ENCODE peak calls at places on chromosomes 11 and 22, in four cellular contexts. One of them, this sample, is unnamed.

GRCh38 chr22:45612451-45612901 is 59.2 kb upstream of the ATXN10 start:
- DNase-seq in psoas muscle: peak
- DNase-seq in aorta: peak
- DNase-seq in body of pancreas: no peak
- DNase-seq in this sample: peak

GRCh38 chr11:26043665-26044064 is 288.3 kb upstream of the ANO3 start:
- DNase-seq in psoas muscle: no peak
- DNase-seq in aorta: no peak
- DNase-seq in body of pancreas: no peak
- DNase-seq in this sample: no peak

GRCh38 chr11:114162719-114163123 is 103.2 kb downstream of the ZBTB16 start:
- DNase-seq in psoas muscle: peak
- DNase-seq in aorta: peak
- DNase-seq in body of pancreas: peak
- DNase-seq in this sample: peak

GRCh38 chr11:44247508-44247907 is 62.4 kb downstream of the ALX4 start:
- DNase-seq in psoas muscle: no peak
- DNase-seq in aorta: no peak
- DNase-seq in body of pancreas: no peak
- DNase-seq in this sample: no peak

GRCh38 chr11:94639901-94640721 is 72.9 kb downstream of the PIWIL4 start:
- DNase-seq in psoas muscle: no peak
- DNase-seq in aorta: peak
- DNase-seq in body of pancreas: no peak
- DNase-seq in this sample: no peak

GRCh38 chr22:39214383-39215069 is 30.3 kb downstream of the PDGFB start:
- DNase-seq in psoas muscle: no peak
- DNase-seq in aorta: peak
- DNase-seq in body of pancreas: no peak
- DNase-seq in this sample: peak

GRCh38 chr11:64271339-64272132 is 12.9 kb downstream of the BAD start:
- DNase-seq in psoas muscle: peak
- DNase-seq in aorta: peak
- DNase-seq in body of pancreas: peak
- DNase-seq in this sample: peak

GRCh38 chr22:35467788-35468187 is 67.8 kb downstream of the MCM5 start:
- DNase-seq in psoas muscle: peak
- DNase-seq in aorta: peak
- DNase-seq in body of pancreas: peak
- DNase-seq in this sample: peak

GRCh38 chr11:116033931-116034553 is 529.8 kb upstream of the CADM1 start:
- DNase-seq in psoas muscle: no peak
- DNase-seq in aorta: no peak
- DNase-seq in body of pancreas: no peak
- DNase-seq in this sample: no peak

GRCh38 chr22:29994027-29994715 is 86.1 kb upstream of the HORMAD2 start:
- DNase-seq in psoas muscle: no peak
- DNase-seq in aorta: no peak
- DNase-seq in body of pancreas: no peak
- DNase-seq in this sample: no peak

GRCh38 chr11:17793642-17794170 is 59.1 kb downstream of the KCNC1 start:
- DNase-seq in psoas muscle: no peak
- DNase-seq in aorta: no peak
- DNase-seq in body of pancreas: no peak
- DNase-seq in this sample: no peak

GRCh38 chr22:39122772-39123470 is 25.9 kb downstream of the APOBEC3H start:
- DNase-seq in psoas muscle: no peak
- DNase-seq in aorta: no peak
- DNase-seq in body of pancreas: no peak
- DNase-seq in this sample: no peak

GRCh38 chr11:14075118-14075601 is 112.6 kb downstream of the SPON1 start:
- DNase-seq in psoas muscle: no peak
- DNase-seq in aorta: no peak
- DNase-seq in body of pancreas: no peak
- DNase-seq in this sample: no peak

GRCh38 chr11:23455291-23455864 is 595.1 kb upstream of the CCDC179 start:
- DNase-seq in psoas muscle: no peak
- DNase-seq in aorta: no peak
- DNase-seq in body of pancreas: no peak
- DNase-seq in this sample: no peak

GRCh38 chr11:48050304-48050703 is 69.9 kb downstream of the PTPRJ start:
- DNase-seq in psoas muscle: no peak
- DNase-seq in aorta: no peak
- DNase-seq in body of pancreas: no peak
- DNase-seq in this sample: no peak

GRCh38 chr22:47030881-47031627 is 268.6 kb downstream of the TBC1D22A start:
- DNase-seq in psoas muscle: no peak
- DNase-seq in aorta: peak
- DNase-seq in body of pancreas: no peak
- DNase-seq in this sample: peak

GRCh38 chr11:60657880-60658279 is 41.5 kb upstream of the MS4A8 start:
- DNase-seq in psoas muscle: no peak
- DNase-seq in aorta: no peak
- DNase-seq in body of pancreas: peak
- DNase-seq in this sample: no peak

GRCh38 chr11:47415091-47415854 is 6.9 kb downstream of the SLC39A13 start:
- DNase-seq in psoas muscle: no peak
- DNase-seq in aorta: no peak
- DNase-seq in body of pancreas: no peak
- DNase-seq in this sample: peak

GRCh38 chr11:34185926-34186841 is 80.8 kb downstream of the NAT10 start:
- DNase-seq in psoas muscle: no peak
- DNase-seq in aorta: no peak
- DNase-seq in body of pancreas: no peak
- DNase-seq in this sample: no peak

GRCh38 chr22:48942698-48943566 is 884.7 kb downstream of the BRD1 start:
- DNase-seq in psoas muscle: no peak
- DNase-seq in aorta: no peak
- DNase-seq in body of pancreas: no peak
- DNase-seq in this sample: peak

GRCh38 chr22:48943567-48944432 is 883.9 kb downstream of the BRD1 start:
- DNase-seq in psoas muscle: no peak
- DNase-seq in aorta: no peak
- DNase-seq in body of pancreas: no peak
- DNase-seq in this sample: peak

GRCh38 chr22:48945621-48946458 is 881.8 kb downstream of the BRD1 start:
- DNase-seq in psoas muscle: no peak
- DNase-seq in aorta: no peak
- DNase-seq in body of pancreas: no peak
- DNase-seq in this sample: peak

GRCh38 chr22:48944433-48944755 is 883.3 kb downstream of the BRD1 start:
- DNase-seq in psoas muscle: no peak
- DNase-seq in aorta: no peak
- DNase-seq in body of pancreas: no peak
- DNase-seq in this sample: peak

GRCh38 chr22:48944756-48945620 is 882.7 kb downstream of the BRD1 start:
- DNase-seq in psoas muscle: no peak
- DNase-seq in aorta: no peak
- DNase-seq in body of pancreas: no peak
- DNase-seq in this sample: peak
- H3K27ac ChIP-seq in psoas muscle: no peak
- H3K27ac ChIP-seq in aorta: no peak
- H3K27ac ChIP-seq in body of pancreas: no peak
- H3K27ac ChIP-seq in this sample: no peak

DNA sequence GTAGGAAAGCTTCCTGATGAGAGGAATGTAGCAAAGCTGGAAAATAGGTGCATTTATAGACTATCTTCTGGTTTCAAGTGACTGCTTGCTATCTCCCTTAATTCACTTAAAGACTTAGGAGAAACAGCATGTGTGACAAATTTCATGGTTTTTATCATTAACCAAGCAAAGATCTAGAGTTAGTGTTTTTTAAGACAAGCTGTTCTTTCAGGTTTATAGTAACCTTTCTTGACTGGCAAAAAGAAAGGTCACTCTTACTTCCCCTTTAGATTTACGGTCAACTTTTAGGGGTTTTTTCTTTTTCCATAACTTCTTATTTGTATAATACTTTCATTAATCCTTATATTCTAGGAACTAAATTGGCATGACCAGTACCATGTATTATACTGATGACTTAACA is 46.5 kb downstream of the KDM2A start:
- DNase-seq in psoas muscle: no peak
- DNase-seq in aorta: no peak
- DNase-seq in body of pancreas: no peak
- DNase-seq in this sample: no peak
- H3K27ac ChIP-seq in psoas muscle: peak
- H3K27ac ChIP-seq in aorta: no peak
- H3K27ac ChIP-seq in body of pancreas: peak
- H3K27ac ChIP-seq in this sample: no peak

DNA sequence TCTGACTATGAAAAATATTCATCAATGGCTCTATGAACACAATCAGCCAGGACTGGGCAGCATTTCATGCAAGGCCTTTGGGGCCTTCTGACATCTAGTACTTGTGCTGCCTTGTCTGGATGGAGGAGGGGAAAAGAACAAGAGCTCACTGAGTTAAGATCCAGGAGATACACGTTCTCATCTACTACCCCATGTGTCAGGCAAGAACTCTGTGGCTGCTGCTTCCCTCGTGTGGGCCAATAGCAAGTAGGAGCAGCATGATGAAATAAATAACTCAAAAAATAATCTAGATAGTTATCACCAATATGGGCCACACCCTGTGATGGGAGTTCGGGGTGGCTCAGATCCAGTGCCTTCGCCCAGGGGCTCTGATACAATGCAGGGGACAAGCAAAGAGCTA is 7.3 kb downstream of the KCNE3 start:
- DNase-seq in psoas muscle: no peak
- DNase-seq in aorta: no peak
- DNase-seq in body of pancreas: no peak
- DNase-seq in this sample: no peak
- H3K27ac ChIP-seq in psoas muscle: no peak
- H3K27ac ChIP-seq in aorta: no peak
- H3K27ac ChIP-seq in body of pancreas: no peak
- H3K27ac ChIP-seq in this sample: no peak

DNA sequence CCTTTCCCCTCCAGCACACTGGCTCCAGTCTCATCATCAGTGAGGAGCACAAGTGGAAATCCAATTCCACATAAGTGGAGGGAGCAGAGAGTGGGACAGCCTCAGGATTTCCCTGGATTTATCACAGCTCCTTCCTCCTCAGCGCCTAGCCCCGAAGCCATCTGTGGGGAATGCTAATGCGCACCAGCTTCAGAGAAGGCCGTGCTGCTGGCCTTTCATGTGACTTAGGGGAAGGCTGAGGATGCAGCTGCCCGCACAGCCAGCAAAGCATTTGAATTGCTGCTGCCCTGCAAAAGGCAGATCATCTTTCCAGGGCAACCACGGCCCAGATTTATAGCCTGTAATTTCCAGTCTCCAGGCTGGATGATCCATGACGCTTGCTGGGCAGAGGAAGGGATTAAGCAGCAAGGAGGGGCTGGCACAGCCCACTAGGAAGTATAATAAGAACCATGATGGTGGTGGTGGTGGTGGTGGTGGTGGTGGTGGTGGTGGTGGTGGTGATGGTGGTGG is 29.9 kb downstream of the SYN3 start:
- DNase-seq in psoas muscle: no peak
- DNase-seq in aorta: no peak
- DNase-seq in body of pancreas: no peak
- DNase-seq in this sample: no peak
- H3K27ac ChIP-seq in psoas muscle: no peak
- H3K27ac ChIP-seq in aorta: no peak
- H3K27ac ChIP-seq in body of pancreas: no peak
- H3K27ac ChIP-seq in this sample: no peak

DNA sequence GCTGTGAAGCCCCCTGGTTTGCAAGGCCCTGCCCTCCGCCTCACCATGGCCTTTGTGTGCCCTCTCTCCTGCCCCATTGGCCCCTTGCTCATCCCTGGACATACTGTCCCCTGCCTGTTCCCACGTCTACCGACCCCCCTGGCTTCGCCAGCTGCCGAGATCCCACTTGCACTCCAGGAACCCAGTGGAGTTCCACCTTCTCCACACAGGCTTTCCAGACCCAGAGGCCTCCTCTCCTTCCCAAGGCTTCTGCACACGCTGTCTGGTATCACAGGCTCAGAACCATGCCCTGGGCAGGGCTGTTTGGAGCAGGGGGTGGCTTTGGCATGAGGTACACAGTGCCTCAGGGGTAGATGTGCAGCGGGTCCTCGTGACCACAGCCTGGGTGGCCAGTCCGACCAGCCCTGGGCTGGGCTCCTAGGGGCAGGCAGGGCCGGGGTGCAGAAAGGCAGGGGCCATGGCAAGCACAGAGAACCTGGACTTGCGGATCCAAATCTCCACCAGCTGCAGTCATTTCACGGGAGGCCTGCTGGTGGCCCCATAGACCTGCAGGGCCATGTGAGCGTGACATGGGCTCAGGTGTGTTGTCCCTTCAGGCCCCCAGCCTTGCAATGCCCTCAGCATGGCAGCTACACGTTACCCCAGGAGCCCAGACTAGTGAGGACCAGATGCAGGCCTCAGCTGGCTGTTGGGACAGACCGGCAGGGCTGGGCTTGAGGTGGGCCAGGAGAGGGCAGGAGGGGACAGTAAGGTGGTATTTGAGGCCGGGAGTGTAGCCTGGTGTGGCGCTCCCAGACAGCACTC is 9.5 kb downstream of the GRK2 start:
- DNase-seq in psoas muscle: no peak
- DNase-seq in aorta: peak
- DNase-seq in body of pancreas: no peak
- DNase-seq in this sample: no peak
- H3K27ac ChIP-seq in psoas muscle: peak
- H3K27ac ChIP-seq in aorta: no peak
- H3K27ac ChIP-seq in body of pancreas: peak
- H3K27ac ChIP-seq in this sample: peak

GRCh38 chr22:31248965-31249940 is 37.2 kb downstream of the LIMK2 start:
- DNase-seq in psoas muscle: no peak
- DNase-seq in aorta: no peak
- DNase-seq in body of pancreas: no peak
- DNase-seq in this sample: no peak

GRCh38 chr22:31247726-31248125 is 35.6 kb downstream of the LIMK2 start:
- DNase-seq in psoas muscle: no peak
- DNase-seq in aorta: no peak
- DNase-seq in body of pancreas: no peak
- DNase-seq in this sample: no peak

GRCh38 chr22:31248138-31248745 is 36.1 kb downstream of the LIMK2 start:
- DNase-seq in psoas muscle: peak
- DNase-seq in aorta: peak
- DNase-seq in body of pancreas: peak
- DNase-seq in this sample: peak

GRCh38 chr22:31253949-31254348 is 38.3 kb downstream of the PIK3IP1 start:
- DNase-seq in psoas muscle: peak
- DNase-seq in aorta: no peak
- DNase-seq in body of pancreas: peak
- DNase-seq in this sample: peak

GRCh38 chr22:31250740-31251330 is 38.7 kb downstream of the LIMK2 start:
- DNase-seq in psoas muscle: no peak
- DNase-seq in aorta: no peak
- DNase-seq in body of pancreas: no peak
- DNase-seq in this sample: no peak
- H3K27ac ChIP-seq in psoas muscle: peak
- H3K27ac ChIP-seq in aorta: no peak
- H3K27ac ChIP-seq in body of pancreas: peak
- H3K27ac ChIP-seq in this sample: peak